ENCODE peak calls at places on chromosome 3, in ten cellular contexts. M, P, L, G, D, F, E, A, O and U are unnamed samples.

GRCh38 chr3:175338775-175339535 is 479.8 kb downstream of the NAALADL2 start:
- DNase-seq in G (no peak), P (peak; percentile 79), M (peak; percentile 7), A (peak; percentile 76), E (no peak), F (peak; percentile 3), O (no peak), D (no peak), L (no peak), U (peak; percentile 31)

GRCh38 chr3:54146383-54147239 is 24.3 kb downstream of the CACNA2D3 start:
- DNase-seq in F (peak; percentile 31), L (peak; percentile 59), E (no peak), G (peak; percentile 27), O (no peak), D (peak; percentile 71), A (no peak), P (no peak), M (peak; percentile 85), U (peak; percentile 33)

GRCh38 chr3:81476652-81477051 is 284.8 kb downstream of the GBE1 start:
- DNase-seq in A (no peak), M (no peak), O (no peak), F (no peak), P (no peak), E (no peak), D (no peak), L (no peak), G (no peak), U (no peak)

GRCh38 chr3:169846458-169847193 is 23.1 kb downstream of the LRRC31 start:
- DNase-seq in L (no peak), F (no peak), O (no peak), A (peak; percentile 56), P (peak; percentile 95), G (no peak), D (no peak), M (no peak), E (no peak), U (peak; percentile 80)

GRCh38 chr3:98326036-98326435 is 27.6 kb upstream of the OR5K4 start:
- DNase-seq in G (no peak), F (no peak), M (no peak), O (peak; percentile 43), L (no peak), E (no peak), P (no peak), D (no peak), A (no peak), U (no peak)

GRCh38 chr3:35335703-35336102 is 303.6 kb upstream of the ARPP21 start:
- DNase-seq in A (no peak), P (peak; percentile 69), L (no peak), M (no peak), D (no peak), G (no peak), E (no peak), O (no peak), F (no peak), U (no peak)

GRCh38 chr3:131200636-131201199 is 174.0 kb downstream of the NEK11 start:
- DNase-seq in E (no peak), O (no peak), A (no peak), G (no peak), P (no peak), L (no peak), D (no peak), M (no peak), F (no peak), U (no peak)

GRCh38 chr3:182730675-182731042 is 62.6 kb upstream of the ATP11B start:
- DNase-seq in G (no peak), D (no peak), A (no peak), M (no peak), E (no peak), L (no peak), O (no peak), P (no peak), F (no peak), U (no peak)

GRCh38 chr3:55615694-55616310 is 128.7 kb upstream of the WNT5A start:
- DNase-seq in M (peak; percentile 49), O (no peak), L (peak; percentile 14), D (peak; percentile 63), E (no peak), A (no peak), G (no peak), P (peak; percentile 21), F (no peak), U (no peak)

GRCh38 chr3:143135150-143135549 is 15.6 kb downstream of the CHST2 start:
- DNase-seq in E (no peak), L (no peak), P (peak; percentile 90), M (no peak), F (peak; percentile 91), D (no peak), O (peak; percentile 81), A (peak; percentile 94), G (no peak), U (peak; percentile 38)

GRCh38 chr3:160754371-160754854 is 1.6 kb upstream of the PPM1L start:
- DNase-seq in O (peak; percentile 64), E (peak; percentile 22), M (peak; percentile 74), P (peak; percentile 55), A (peak; percentile 52), D (peak; percentile 63), L (peak; percentile 38), F (peak; percentile 55), G (peak; percentile 13), U (peak; percentile 18)

GRCh38 chr3:38479431-38480092 is 16.6 kb upstream of the EXOG start:
- DNase-seq in D (peak; percentile 75), E (peak; percentile 59), G (peak; percentile 63), O (peak; percentile 64), L (peak; percentile 72), A (peak; percentile 72), P (peak; percentile 65), F (peak; percentile 68), M (peak; percentile 71), U (peak; percentile 66)

GRCh38 chr3:164450276-164450905 is 627.9 kb downstream of the SI start:
- DNase-seq in L (no peak), F (no peak), D (no peak), P (no peak), G (no peak), E (no peak), A (peak; percentile 72), M (no peak), O (no peak), U (no peak)

GRCh38 chr3:66338927-66339326 is 118.1 kb downstream of the SLC25A26 start:
- DNase-seq in G (no peak), M (no peak), O (peak; percentile 66), E (no peak), A (peak; percentile 71), F (no peak), P (peak; percentile 24), L (no peak), D (no peak), U (no peak)

GRCh38 chr3:71601811-71602210 is 18.3 kb upstream of the FOXP1 start:
- DNase-seq in G (no peak), O (peak; percentile 32), M (no peak), E (no peak), A (peak; percentile 42), P (peak; percentile 83), D (no peak), F (no peak), L (no peak), U (no peak)

DNA sequence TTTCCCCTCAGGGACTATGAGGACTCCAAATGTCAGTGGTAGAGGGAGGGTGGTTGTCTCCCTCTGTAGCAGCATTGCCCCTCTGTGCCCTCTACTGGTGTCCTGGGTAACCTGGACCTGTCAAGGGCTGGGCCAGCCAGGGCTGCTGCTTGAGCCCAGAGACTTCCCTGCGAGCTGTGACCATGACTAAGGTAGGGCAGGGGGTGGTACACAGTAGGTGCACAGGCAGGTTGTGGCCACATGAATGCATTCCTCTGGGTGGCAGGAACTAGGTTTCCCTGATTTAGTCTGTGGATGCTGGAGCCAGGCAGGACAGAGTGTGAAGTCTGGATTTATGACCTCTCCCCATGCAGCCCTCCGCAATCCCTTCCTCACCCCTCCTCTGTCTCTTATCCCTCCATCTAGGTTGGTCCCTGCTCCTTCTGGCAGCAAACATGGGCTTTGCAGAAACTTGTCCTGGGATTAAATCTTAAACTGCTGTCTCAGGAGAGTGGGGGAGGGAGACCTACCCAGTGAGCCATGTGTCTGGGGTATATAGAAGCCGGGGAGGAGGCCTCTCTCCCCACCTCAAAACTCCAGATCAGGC is 8.7 kb upstream of the SEMA3F start:
- DNase-seq in O (no peak), M (no peak), E (no peak), L (no peak), F (no peak), G (no peak), A (no peak), D (no peak), P (peak; percentile 80), U (no peak)
- TF ChIP-seq CTCF in O (peak; percentile 6), M (peak; percentile 16), E (no peak), L (no peak), F (peak; percentile 15), G (no peak), A (no peak), D (no peak), P (no peak), U (no peak)

DNA sequence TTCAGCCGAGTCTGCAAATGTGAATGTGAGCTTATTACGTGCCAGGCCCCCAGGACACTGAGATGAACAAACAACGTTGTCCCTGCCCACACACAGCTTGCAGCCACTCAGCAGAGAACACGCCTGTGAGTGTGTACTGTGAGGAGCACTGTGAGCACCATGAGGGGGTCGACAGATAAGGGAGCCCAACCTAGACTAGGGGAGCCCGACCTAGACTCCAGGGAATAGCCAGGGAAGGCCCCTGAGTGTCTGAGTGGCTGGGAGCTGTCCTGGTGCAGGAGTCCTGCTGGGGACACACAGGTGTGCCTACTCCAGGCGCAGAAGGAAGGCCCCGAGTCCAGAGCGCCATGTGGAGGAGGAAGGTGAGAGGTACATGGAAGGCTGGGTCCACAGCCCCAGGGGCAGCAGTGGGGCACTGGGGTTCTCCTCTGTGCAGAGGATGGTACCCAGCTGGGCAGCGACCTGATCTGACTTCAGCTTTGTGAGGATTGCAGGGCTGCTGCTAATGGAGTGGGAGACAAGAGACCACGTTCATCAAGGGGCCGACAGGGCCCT is 36.5 kb downstream of the MGLL start:
- DNase-seq in L (no peak), A (no peak), M (no peak), P (no peak), D (no peak), F (no peak), G (no peak), O (no peak), E (no peak), U (no peak)
- H3K4me3 ChIP-seq in L (no peak overlapping the region), A (no peak overlapping the region), M (no peak overlapping the region), P (no peak overlapping the region), D (no peak overlapping the region), F (no peak overlapping the region), G (no peak overlapping the region), O (no peak overlapping the region), E (no peak overlapping the region), U (no peak overlapping the region)

DNA sequence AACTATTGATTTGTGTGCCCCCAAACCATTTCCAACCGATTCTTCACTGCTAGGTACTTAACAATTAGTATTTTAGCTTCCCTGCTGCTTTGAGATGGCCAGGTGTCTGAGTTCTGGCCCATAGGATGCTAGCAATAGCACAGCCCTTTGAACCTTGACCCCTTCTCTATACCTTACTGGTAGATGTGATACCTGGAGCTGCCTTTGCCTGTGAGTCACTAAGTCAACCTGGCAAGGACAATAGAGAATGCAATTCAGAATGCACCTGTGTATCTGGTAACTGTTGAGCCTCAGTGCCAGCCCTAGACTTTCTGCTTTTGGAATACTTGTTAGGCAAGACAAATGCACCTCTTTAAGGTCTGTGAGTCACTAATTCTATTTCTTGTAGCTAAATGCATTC is 467.4 kb downstream of the GRM7 start:
- DNase-seq in D (no peak), M (no peak), F (no peak), O (no peak), E (no peak), P (peak; percentile 2), A (no peak), L (no peak), G (no peak), U (no peak)
- TF ChIP-seq CTCF in D (no peak), M (no peak), F (no peak), O (no peak), E (no peak), P (no peak), A (no peak), L (no peak), G (no peak), U (no peak)

GRCh38 chr3:192408007-192408655 is 319.2 kb downstream of the FGF12 start:
- DNase-seq in G (no peak), P (peak; percentile 20), A (no peak), L (peak; percentile 49), F (no peak), M (peak; percentile 73), E (peak; percentile 18), O (peak; percentile 43), D (no peak), U (no peak)
- H3K4me3 ChIP-seq in G (peak overlapping the region; percentile 45), P (no peak overlapping the region), A (no peak overlapping the region), L (peak overlapping the region; percentile 71), F (no peak overlapping the region), M (peak overlapping the region; percentile 52), E (peak overlapping the region; percentile 36), O (peak overlapping the region; percentile 41), D (peak overlapping the region; percentile 66), U (no peak overlapping the region)